ENCODE peak calls at places on chromosomes 6 and 20, in eight cellular contexts. N is RWPE2, W is esophagus squamous epithelium, O is Peyer's patch, B is adrenal gland, K is H9, U is PC-3, E is thoracic aorta. S is an unnamed sample. For H3K27me3, the result is how much of the 10 kb centered on the place peaks cover.

GRCh38 chr6:132404736-132405135 is 3.5 kb upstream of the MOXD1 start:
- DNase-seq in E (no peak), N (no peak), B (no peak), K (no peak), O (no peak), W (no peak), U (peak), S (peak)

GRCh38 chr6:116366740-116367275 is 3.9 kb upstream of the DSE start:
- DNase-seq in N (no peak), B (no peak), K (no peak), O (no peak), U (no peak), W (no peak), E (no peak), S (peak)

GRCh38 chr6:169940554-169941290 is 189.3 kb downstream of the ERMARD start:
- DNase-seq in K (no peak), U (no peak), N (no peak), E (no peak), O (no peak), W (no peak), B (no peak), S (no peak)

GRCh38 chr6:86856937-86857563 is 80.3 kb upstream of the HTR1E start:
- DNase-seq in E (no peak), N (no peak), W (no peak), K (no peak), B (peak), O (peak), U (peak), S (peak)

GRCh38 chr6:148968636-148969270 is 221.9 kb downstream of the UST start:
- DNase-seq in U (no peak), N (no peak), K (no peak), E (no peak), O (no peak), W (no peak), B (no peak), S (no peak)

GRCh38 chr6:167576050-167576741 is 250.5 kb upstream of the AFDN start:
- DNase-seq in W (no peak), E (no peak), K (no peak), B (no peak), O (no peak), N (no peak), U (no peak), S (no peak)

GRCh38 chr6:89954721-89955148 is 60.5 kb downstream of the GJA10 start:
- DNase-seq in O (no peak), B (no peak), U (no peak), W (no peak), E (no peak), K (no peak), N (no peak), S (peak)

GRCh38 chr20:49540696-49541435 is 27.1 kb downstream of the PTGIS start:
- DNase-seq in K (no peak), N (no peak), O (no peak), W (no peak), U (no peak), E (no peak), B (no peak), S (no peak)

GRCh38 chr6:124679392-124679791 is 282.8 kb upstream of the RNF217 start:
- DNase-seq in O (no peak), B (no peak), W (no peak), N (no peak), U (no peak), E (no peak), K (no peak), S (peak)

GRCh38 chr6:51384736-51385135 is 566.1 kb downstream of the TFAP2B start:
- DNase-seq in U (peak), O (no peak), N (no peak), E (no peak), B (no peak), K (no peak), W (no peak), S (peak)

GRCh38 chr6:84652356-84653026 is 111.9 kb downstream of the TBX18 start:
- DNase-seq in K (no peak), B (no peak), W (no peak), N (no peak), U (peak), O (no peak), E (no peak), S (peak)

GRCh38 chr6:8904754-8905153 is 469.4 kb upstream of the SLC35B3 start:
- DNase-seq in N (no peak), B (peak), K (peak), U (peak), O (no peak), E (no peak), W (no peak), S (no peak)

GRCh38 chr20:50655325-50655880 is 35.9 kb downstream of the RIPOR3 start:
- DNase-seq in N (no peak), B (peak), U (no peak), O (peak), K (no peak), E (no peak), W (no peak), S (no peak)

GRCh38 chr20:24132246-24132645 is 143.7 kb upstream of the GGTLC1 start:
- DNase-seq in E (no peak), K (no peak), N (no peak), U (no peak), W (no peak), O (no peak), B (no peak), S (peak)

GRCh38 chr20:4111440-4112411 is 96.4 kb upstream of the RNF24 start:
- DNase-seq in O (no peak), U (no peak), W (no peak), N (no peak), K (no peak), E (no peak), B (no peak), S (no peak)

GRCh38 chr6:317068-317451 is 24.8 kb downstream of the DUSP22 start:
- DNase-seq in N (no peak), K (no peak), U (no peak), E (no peak), O (peak), W (no peak), B (no peak), S (no peak)

GRCh38 chr6:24313133-24313476 is 44.8 kb downstream of the DCDC2 start:
- DNase-seq in B (no peak), E (no peak), W (no peak), U (no peak), N (no peak), K (no peak), O (no peak), S (no peak)

GRCh38 chr6:111172563-111172962 is 85.3 kb downstream of the SLC16A10 start:
- DNase-seq in W (no peak), O (no peak), U (no peak), B (no peak), K (no peak), E (no peak), N (no peak), S (no peak)

GRCh38 chr20:55745840-55746239 is 259.5 kb downstream of the CBLN4 start:
- DNase-seq in N (no peak), O (no peak), W (no peak), K (no peak), E (no peak), U (no peak), B (no peak), S (no peak)

GRCh38 chr6:146861029-146861563 is 262.3 kb downstream of the ADGB start:
- DNase-seq in N (no peak), W (no peak), K (no peak), O (no peak), E (no peak), U (no peak), B (no peak), S (no peak)

GRCh38 chr6:109174911-109175310 is 79.6 kb downstream of the CEP57L1 start:
- DNase-seq in W (no peak), K (no peak), B (no peak), U (no peak), O (no peak), E (no peak), N (no peak), S (no peak)

GRCh38 chr6:145668844-145669243 is 66.5 kb downstream of the EPM2A start:
- DNase-seq in W (no peak), E (no peak), O (no peak), B (no peak), U (no peak), K (no peak), N (no peak), S (peak)

GRCh38 chr6:34248198-34248726 is 544 bp downstream of the SMIM29 start:
- DNase-seq in O (peak), N (no peak), U (peak), B (peak), E (no peak), W (no peak), K (peak), S (no peak)

GRCh38 chr6:35417979-35418661 is 34.0 kb upstream of the FANCE start:
- DNase-seq in O (peak), K (no peak), U (no peak), E (no peak), B (no peak), N (no peak), W (no peak), S (no peak)

GRCh38 chr6:5634525-5634924 is 372.2 kb downstream of the NRN1 start:
- DNase-seq in B (no peak), O (no peak), E (no peak), N (no peak), U (no peak), W (no peak), K (no peak), S (no peak)

GRCh38 chr6:36487698-36488097 is 44.9 kb downstream of the KCTD20 start:
- DNase-seq in B (no peak), U (no peak), O (no peak), W (no peak), N (no peak), K (no peak), E (no peak), S (no peak)

GRCh38 chr6:160919713-160920112 is 71.9 kb upstream of the MAP3K4 start:
- DNase-seq in W (no peak), E (no peak), B (peak), K (no peak), N (no peak), O (no peak), U (peak), S (peak)

GRCh38 chr6:85464722-85465150 is 14.9 kb downstream of the NT5E start:
- DNase-seq in E (peak), K (no peak), U (peak), W (no peak), N (peak), O (no peak), B (no peak), S (peak)

GRCh38 chr6:31952140-31952805 is 6.4 kb downstream of the CFB start:
- DNase-seq in U (peak), E (no peak), N (no peak), O (peak), W (no peak), B (peak), K (peak), S (peak)

GRCh38 chr6:155196891-155197290 is 66.9 kb upstream of the CLDN20 start:
- DNase-seq in N (no peak), K (no peak), E (no peak), B (no peak), W (no peak), U (no peak), O (no peak), S (no peak)

GRCh38 chr20:59214619-59215547 is 51.3 kb downstream of the ZNF831 start:
- DNase-seq in U (no peak), N (no peak), K (no peak), B (peak), W (no peak), E (no peak), O (no peak), S (no peak)

GRCh38 chr6:3228791-3229565 is 1.5 kb upstream of the TUBB2B start:
- DNase-seq in B (no peak), K (peak), N (no peak), E (no peak), U (no peak), W (no peak), O (no peak), S (no peak)

GRCh38 chr6:122400121-122400450 is 634 bp downstream of the HSF2 start:
- DNase-seq in B (peak), N (no peak), W (no peak), O (peak), U (no peak), E (peak), K (no peak), S (peak)

GRCh38 chr20:49916146-49917002 is 1.0 kb upstream of the SPATA2 start:
- DNase-seq in U (peak), K (no peak), B (peak), N (no peak), W (no peak), E (no peak), O (peak), S (peak)

GRCh38 chr6:79544299-79544927 is 7.2 kb upstream of the LCA5 start:
- DNase-seq in U (no peak), B (no peak), K (no peak), N (no peak), O (no peak), W (no peak), E (no peak), S (no peak)

GRCh38 chr6:16712931-16713484 is 48.3 kb downstream of the ATXN1 start:
- DNase-seq in W (no peak), O (no peak), E (no peak), U (peak), N (no peak), B (peak), K (no peak), S (peak)

GRCh38 chr6:16713597-16713996 is 47.7 kb downstream of the ATXN1 start:
- DNase-seq in B (no peak), K (no peak), O (no peak), E (no peak), U (peak), N (no peak), W (no peak), S (no peak)

GRCh38 chr6:16707101-16707783 is 54.0 kb downstream of the ATXN1 start:
- DNase-seq in O (no peak), E (no peak), K (no peak), B (no peak), U (no peak), W (no peak), N (no peak), S (no peak)

GRCh38 chr6:16712250-16712930 is 48.9 kb downstream of the ATXN1 start:
- DNase-seq in O (no peak), E (no peak), U (no peak), W (no peak), K (no peak), N (no peak), B (peak), S (no peak)

DNA sequence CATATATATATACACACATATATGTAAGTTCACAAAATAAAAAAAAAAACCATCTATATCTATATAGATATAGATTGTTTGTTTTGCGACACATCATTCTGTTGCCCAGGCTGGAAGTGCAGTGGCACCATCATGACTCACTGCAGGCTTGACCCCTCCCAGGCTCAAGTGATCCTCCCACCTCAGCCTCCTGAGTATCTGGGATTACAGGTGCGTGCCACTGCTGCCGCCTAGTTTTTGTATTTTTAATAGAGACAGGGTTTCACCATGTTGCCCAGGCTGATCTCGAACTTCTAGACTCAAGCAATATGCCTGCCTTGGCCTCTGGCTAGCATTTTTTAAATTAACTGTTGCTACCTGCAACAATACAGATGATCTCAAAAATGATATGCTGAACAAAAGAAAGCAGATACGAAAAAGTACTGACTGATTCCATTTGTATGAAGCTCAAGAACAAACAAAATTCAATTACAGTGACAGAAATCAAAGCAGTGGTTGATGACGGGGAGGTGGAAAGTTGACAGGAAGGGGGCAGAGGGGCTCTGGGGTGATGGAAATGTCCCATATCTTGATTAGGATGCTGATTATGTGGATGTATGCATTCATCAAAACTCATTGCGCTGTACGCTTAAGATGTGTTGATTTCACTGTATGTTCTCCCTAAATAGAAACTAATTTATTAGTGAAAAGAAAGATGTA is 49.6 kb downstream of the ATXN1 start:
- DNase-seq in O (peak), W (no peak), E (no peak), B (no peak), U (peak), N (peak), K (no peak), S (peak)
- TF ChIP-seq CTCF in O (peak), W (peak), E (no peak), B (no peak), U (peak), N (peak), K (no peak), S (peak)

GRCh38 chr6:16239090-16239797 is 857 bp downstream of the GMPR start:
- DNase-seq in U (peak), N (no peak), K (no peak), E (peak), B (peak), O (peak), W (no peak), S (no peak)

GRCh38 chr6:16237242-16237641 is 1.1 kb upstream of the GMPR start:
- DNase-seq in E (no peak), N (no peak), B (no peak), U (no peak), K (no peak), O (no peak), W (no peak), S (no peak)

GRCh38 chr6:16239798-16240123 is 1.4 kb downstream of the GMPR start:
- DNase-seq in B (peak), N (no peak), U (no peak), K (peak), O (no peak), W (no peak), E (no peak), S (no peak)

GRCh38 chr6:16238057-16238657 is at the start of gene GMPR:
- DNase-seq in O (peak), E (peak), U (peak), B (peak), K (peak), W (no peak), N (no peak), S (no peak)

GRCh38 chr6:16238658-16239089 is 287 bp downstream of the GMPR start:
- DNase-seq in W (no peak), E (no peak), B (no peak), K (peak), U (no peak), N (no peak), O (no peak), S (no peak)
- H3K27me3 ChIP-seq in W (under half), E (under half), B (under half), K (under half), U (under half), N (under half), O (under half), S (under half)

GRCh38 chr6:114419175-114419574 is 76.4 kb upstream of the HS3ST5 start:
- DNase-seq in W (no peak), N (no peak), B (no peak), K (no peak), U (peak), O (no peak), E (no peak), S (no peak)

GRCh38 chr6:114421219-114421618 is 78.4 kb upstream of the HS3ST5 start:
- DNase-seq in O (no peak), N (no peak), K (peak), W (no peak), E (no peak), B (no peak), U (no peak), S (no peak)

DNA sequence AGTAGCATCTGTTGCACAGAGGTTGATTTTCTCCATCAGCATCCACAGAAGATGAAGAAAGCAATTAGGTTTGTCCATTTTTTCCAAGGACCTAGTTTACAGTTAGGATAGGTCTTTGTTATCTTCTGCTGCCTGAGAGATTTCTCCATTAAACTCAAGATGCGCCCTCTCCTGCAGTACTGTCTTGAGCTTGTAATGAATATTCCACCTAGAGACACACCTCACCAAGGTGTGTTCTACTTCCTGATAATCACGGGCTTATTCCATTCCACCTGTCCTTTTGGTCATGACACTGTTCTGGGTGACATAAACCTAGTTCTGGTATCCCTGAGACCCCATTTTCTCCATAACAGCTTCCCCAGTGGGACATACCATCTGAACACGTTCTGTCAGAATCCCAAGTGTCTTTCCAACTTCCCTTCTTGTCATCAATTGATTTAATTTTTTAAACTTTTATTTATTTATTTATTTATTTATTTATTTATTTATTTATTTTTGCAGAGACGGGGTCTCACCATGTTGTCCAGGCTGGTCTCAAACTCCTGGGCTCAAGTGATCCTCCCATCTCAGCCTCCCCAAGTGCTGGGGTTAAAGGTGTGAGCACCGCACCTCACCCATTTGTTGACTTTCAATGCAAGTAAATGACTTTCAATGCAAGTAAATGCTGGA is 75.6 kb upstream of the HS3ST5 start:
- DNase-seq in B (no peak), E (no peak), W (no peak), O (no peak), U (no peak), K (no peak), N (no peak), S (no peak)
- TF ChIP-seq CTCF in B (no peak), E (no peak), W (no peak), O (no peak), U (no peak), K (no peak), N (no peak), S (no peak)

GRCh38 chr20:63062188-63063140 is 55.7 kb upstream of the BHLHE23 start:
- DNase-seq in U (no peak), O (peak), K (no peak), N (peak), W (no peak), E (no peak), B (no peak), S (no peak)
- H3K27me3 ChIP-seq in U (under half), O (under half), K (under half), N (under half), W (under half), E (under half), B (under half), S (under half)

GRCh38 chr20:61803416-61803902 is 262.2 kb downstream of the TAF4 start:
- DNase-seq in O (no peak), B (no peak), N (peak), K (no peak), E (no peak), U (no peak), W (no peak), S (no peak)

GRCh38 chr20:61801857-61802442 is 263.7 kb downstream of the TAF4 start:
- DNase-seq in W (no peak), N (no peak), B (no peak), K (no peak), E (no peak), U (no peak), O (no peak), S (no peak)

GRCh38 chr20:61801428-61801827 is 264.3 kb downstream of the TAF4 start:
- DNase-seq in U (no peak), E (no peak), N (no peak), O (no peak), K (no peak), B (no peak), W (no peak), S (no peak)

GRCh38 chr20:61803903-61804804 is 261.5 kb downstream of the TAF4 start:
- DNase-seq in U (no peak), E (no peak), O (no peak), K (no peak), W (no peak), B (no peak), N (peak), S (no peak)

DNA sequence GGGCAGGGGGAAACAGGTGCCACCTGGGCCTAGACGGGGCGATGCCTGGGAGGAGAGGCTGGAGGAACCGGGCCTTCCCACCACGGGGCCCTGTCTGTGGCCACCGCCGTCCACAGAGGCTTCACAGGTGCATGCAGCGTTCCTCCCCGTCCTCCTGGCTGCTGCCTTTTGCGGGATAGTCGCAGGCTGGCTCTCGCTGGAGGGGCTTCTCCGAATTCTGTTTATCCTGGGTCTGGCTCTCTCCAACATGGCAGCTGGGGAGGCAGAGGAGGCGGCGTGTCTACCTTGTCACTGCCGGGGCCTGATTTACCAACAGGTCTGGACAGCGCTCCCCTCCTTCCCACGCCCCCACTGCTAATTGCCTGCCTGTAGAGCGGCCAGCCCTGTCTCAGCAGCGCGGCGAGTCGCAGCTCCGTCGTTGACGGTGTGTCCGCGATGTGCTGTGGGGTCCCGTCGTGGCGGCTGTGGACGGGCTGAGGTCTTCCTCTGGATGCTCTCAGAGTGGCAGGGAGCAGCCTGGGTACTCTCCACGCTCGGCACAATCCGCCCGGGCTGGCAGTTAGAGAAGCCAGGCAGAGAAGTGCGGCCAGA is 262.9 kb downstream of the TAF4 start:
- DNase-seq in K (no peak), N (peak), O (no peak), U (no peak), B (no peak), E (no peak), W (no peak), S (no peak)
- TF ChIP-seq CTCF in K (no peak), N (no peak), O (no peak), U (no peak), B (no peak), E (no peak), W (no peak), S (no peak)